ENCODE peak calls at places on chromosomes 13 and 19, in four cellular contexts. One of them, this sample, is unnamed. For H3K27me3, the result is how much of the 10 kb centered on the place peaks cover.

GRCh38 chr19:39401549-39402416 is 4.9 kb upstream of the ZFP36 start:
- DNase-seq in BJ: no peak
- DNase-seq in GM06990: peak
- DNase-seq in body of pancreas: peak
- DNase-seq in this sample: no peak

GRCh38 chr13:50843256-50844043 is at the start of gene DLEU7:
- DNase-seq in BJ: no peak
- DNase-seq in GM06990: no peak
- DNase-seq in body of pancreas: peak
- DNase-seq in this sample: no peak

GRCh38 chr19:34676697-34677385 is at the start of gene SCGB2B2:
- DNase-seq in BJ: no peak
- DNase-seq in GM06990: no peak
- DNase-seq in body of pancreas: no peak
- DNase-seq in this sample: no peak

GRCh38 chr19:34350161-34350561 is 14.8 kb upstream of the GPI start:
- DNase-seq in BJ: no peak
- DNase-seq in GM06990: no peak
- DNase-seq in body of pancreas: no peak
- DNase-seq in this sample: no peak

GRCh38 chr13:81395368-81395767 is 1054.4 kb upstream of the SPRY2 start:
- DNase-seq in BJ: no peak
- DNase-seq in GM06990: no peak
- DNase-seq in body of pancreas: peak
- DNase-seq in this sample: no peak

GRCh38 chr19:14385492-14385891 is 4.2 kb downstream of the ADGRE5 start:
- DNase-seq in BJ: no peak
- DNase-seq in GM06990: peak
- DNase-seq in body of pancreas: no peak
- DNase-seq in this sample: no peak

GRCh38 chr19:2798158-2798685 is 12.9 kb downstream of the THOP1 start:
- DNase-seq in BJ: no peak
- DNase-seq in GM06990: no peak
- DNase-seq in body of pancreas: no peak
- DNase-seq in this sample: no peak

GRCh38 chr13:81738364-81738763 is 1397.4 kb upstream of the SPRY2 start:
- DNase-seq in BJ: no peak
- DNase-seq in GM06990: no peak
- DNase-seq in body of pancreas: no peak
- DNase-seq in this sample: no peak

GRCh38 chr19:18412610-18413239 is 6.5 kb upstream of the SSBP4 start:
- DNase-seq in BJ: no peak
- DNase-seq in GM06990: no peak
- DNase-seq in body of pancreas: no peak
- DNase-seq in this sample: no peak

GRCh38 chr13:111145506-111145905 is 30.4 kb downstream of the ARHGEF7 start:
- DNase-seq in BJ: no peak
- DNase-seq in GM06990: no peak
- DNase-seq in body of pancreas: no peak
- DNase-seq in this sample: no peak

GRCh38 chr19:23116802-23117571 is at the start of gene ZNF730:
- DNase-seq in BJ: peak
- DNase-seq in GM06990: peak
- DNase-seq in body of pancreas: peak
- DNase-seq in this sample: peak

GRCh38 chr13:30376426-30377311 is 45.6 kb upstream of the UBE2L5 start:
- DNase-seq in BJ: no peak
- DNase-seq in GM06990: peak
- DNase-seq in body of pancreas: no peak
- DNase-seq in this sample: no peak

GRCh38 chr19:45163156-45163555 is 2.4 kb upstream of the NKPD1 start:
- DNase-seq in BJ: no peak
- DNase-seq in GM06990: peak
- DNase-seq in body of pancreas: no peak
- DNase-seq in this sample: no peak

GRCh38 chr19:19955208-19955607 is 54.5 kb downstream of the ZNF93 start:
- DNase-seq in BJ: no peak
- DNase-seq in GM06990: no peak
- DNase-seq in body of pancreas: no peak
- DNase-seq in this sample: no peak

GRCh38 chr19:4369109-4369887 is 25.9 kb downstream of the MPND start:
- DNase-seq in BJ: no peak
- DNase-seq in GM06990: peak
- DNase-seq in body of pancreas: no peak
- DNase-seq in this sample: no peak

GRCh38 chr19:16191216-16191908 is 6.2 kb downstream of the FAM32A start:
- DNase-seq in BJ: no peak
- DNase-seq in GM06990: no peak
- DNase-seq in body of pancreas: no peak
- DNase-seq in this sample: no peak

GRCh38 chr19:43638214-43638990 is 1.2 kb downstream of the CADM4 start:
- DNase-seq in BJ: no peak
- DNase-seq in GM06990: no peak
- DNase-seq in body of pancreas: no peak
- DNase-seq in this sample: no peak

GRCh38 chr13:37187110-37187509 is 81.6 kb upstream of the CSNK1A1L start:
- DNase-seq in BJ: peak
- DNase-seq in GM06990: no peak
- DNase-seq in body of pancreas: no peak
- DNase-seq in this sample: no peak

GRCh38 chr19:50361290-50362029 is 4.0 kb downstream of the NAPSA start:
- DNase-seq in BJ: no peak
- DNase-seq in GM06990: no peak
- DNase-seq in body of pancreas: no peak
- DNase-seq in this sample: no peak

GRCh38 chr13:73913043-73913740 is 221.0 kb downstream of the KLF12 start:
- DNase-seq in BJ: no peak
- DNase-seq in GM06990: no peak
- DNase-seq in body of pancreas: no peak
- DNase-seq in this sample: no peak

GRCh38 chr13:112066624-112067004 is 335 bp upstream of the SOX1 start:
- DNase-seq in BJ: no peak
- DNase-seq in GM06990: no peak
- DNase-seq in body of pancreas: peak
- DNase-seq in this sample: no peak

GRCh38 chr19:17052439-17052838 is 22.8 kb downstream of the HAUS8 start:
- DNase-seq in BJ: no peak
- DNase-seq in GM06990: no peak
- DNase-seq in body of pancreas: peak
- DNase-seq in this sample: no peak

GRCh38 chr19:46493236-46494114 is 2.2 kb downstream of the PNMA8B start:
- DNase-seq in BJ: no peak
- DNase-seq in GM06990: no peak
- DNase-seq in body of pancreas: no peak
- DNase-seq in this sample: no peak

GRCh38 chr13:106361621-106362020 is 173.8 kb downstream of the EFNB2 start:
- DNase-seq in BJ: no peak
- DNase-seq in GM06990: no peak
- DNase-seq in body of pancreas: no peak
- DNase-seq in this sample: no peak

GRCh38 chr19:28018499-28018898 is 1194.5 kb downstream of the UQCRFS1 start:
- DNase-seq in BJ: no peak
- DNase-seq in GM06990: no peak
- DNase-seq in body of pancreas: no peak
- DNase-seq in this sample: no peak

GRCh38 chr13:99312493-99312883 is 5.3 kb upstream of the GPR183 start:
- DNase-seq in BJ: peak
- DNase-seq in GM06990: no peak
- DNase-seq in body of pancreas: peak
- DNase-seq in this sample: no peak

GRCh38 chr19:19207637-19208582 is 3.8 kb upstream of the NCAN start:
- DNase-seq in BJ: no peak
- DNase-seq in GM06990: no peak
- DNase-seq in body of pancreas: no peak
- DNase-seq in this sample: no peak

GRCh38 chr19:51772977-51773376 is 12.0 kb downstream of the FPR2 start:
- DNase-seq in BJ: no peak
- DNase-seq in GM06990: no peak
- DNase-seq in body of pancreas: no peak
- DNase-seq in this sample: no peak

DNA sequence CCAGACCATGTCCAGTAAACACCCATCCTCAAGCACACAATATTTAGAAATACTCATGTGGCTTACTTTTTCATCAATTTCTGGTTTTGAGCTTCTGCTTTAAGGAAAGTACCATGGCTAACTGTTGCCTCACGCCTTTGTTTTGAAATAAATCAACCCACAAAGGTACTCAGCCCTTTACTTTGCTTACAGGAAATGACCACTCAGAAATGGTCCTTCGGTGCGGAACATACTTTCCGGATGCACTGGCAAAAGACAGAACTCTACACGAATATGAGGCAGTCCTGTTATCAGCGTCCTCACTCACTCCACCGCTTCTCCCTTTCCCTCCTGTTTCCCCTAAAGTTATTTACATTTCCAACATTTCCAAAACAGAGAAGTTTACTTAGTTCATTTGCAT is 10.4 kb downstream of the FPR2 start:
- DNase-seq in BJ: no peak
- DNase-seq in GM06990: no peak
- DNase-seq in body of pancreas: no peak
- DNase-seq in this sample: no peak
- H3K27me3 ChIP-seq in BJ: under half
- H3K27me3 ChIP-seq in GM06990: under half
- H3K27me3 ChIP-seq in body of pancreas: under half
- H3K27me3 ChIP-seq in this sample: under half

GRCh38 chr13:39036212-39036611 is 1.7 kb downstream of the PROSER1 start:
- DNase-seq in BJ: no peak
- DNase-seq in GM06990: no peak
- DNase-seq in body of pancreas: peak
- DNase-seq in this sample: no peak
- H3K4me3 ChIP-seq in BJ: peak
- H3K4me3 ChIP-seq in GM06990: peak
- H3K4me3 ChIP-seq in body of pancreas: no peak
- H3K4me3 ChIP-seq in this sample: peak

GRCh38 chr13:97307882-97308624 is 85.9 kb downstream of the MBNL2 start:
- DNase-seq in BJ: no peak
- DNase-seq in GM06990: no peak
- DNase-seq in body of pancreas: peak
- DNase-seq in this sample: no peak

GRCh38 chr13:97308735-97309429 is 86.7 kb downstream of the MBNL2 start:
- DNase-seq in BJ: no peak
- DNase-seq in GM06990: no peak
- DNase-seq in body of pancreas: no peak
- DNase-seq in this sample: no peak

GRCh38 chr13:97306646-97307045 is 84.5 kb downstream of the MBNL2 start:
- DNase-seq in BJ: no peak
- DNase-seq in GM06990: no peak
- DNase-seq in body of pancreas: no peak
- DNase-seq in this sample: no peak

GRCh38 chr13:97307096-97307495 is 85.0 kb downstream of the MBNL2 start:
- DNase-seq in BJ: no peak
- DNase-seq in GM06990: no peak
- DNase-seq in body of pancreas: no peak
- DNase-seq in this sample: no peak

GRCh38 chr13:97307544-97307881 is 85.4 kb downstream of the MBNL2 start:
- DNase-seq in BJ: no peak
- DNase-seq in GM06990: no peak
- DNase-seq in body of pancreas: no peak
- DNase-seq in this sample: no peak
- TF ChIP-seq CTCF in BJ: no peak
- TF ChIP-seq CTCF in GM06990: no peak
- TF ChIP-seq CTCF in body of pancreas: no peak
- TF ChIP-seq CTCF in this sample: no peak

DNA sequence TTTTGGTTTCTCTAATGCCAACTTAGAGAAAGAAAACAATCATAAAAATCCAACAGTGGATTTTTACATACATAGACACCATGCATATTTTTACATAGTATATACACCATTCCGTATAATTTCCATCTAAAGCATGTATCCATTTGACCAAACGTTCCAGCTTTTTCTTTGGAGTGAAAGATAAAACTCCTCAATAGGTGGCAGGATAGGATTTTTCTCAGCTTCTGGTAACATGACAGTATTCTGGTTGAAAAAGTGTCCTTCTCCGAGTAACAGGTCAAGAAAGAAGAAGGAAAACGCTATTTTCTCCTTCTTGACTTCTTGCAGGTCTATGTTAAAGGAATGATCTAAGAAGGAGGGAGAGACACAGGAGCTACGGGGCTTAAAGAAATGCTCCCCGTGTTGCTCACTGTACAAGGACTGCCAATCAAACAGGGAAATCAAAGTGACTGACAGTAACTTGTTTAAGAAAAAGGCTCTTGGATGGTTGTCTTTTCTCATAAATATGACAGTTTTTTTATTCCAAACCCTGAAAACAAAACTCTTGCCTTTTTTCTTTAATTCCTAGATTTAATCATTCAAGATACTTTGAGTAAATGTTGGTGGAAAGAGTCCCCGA is 11.5 kb downstream of the FLT1 start:
- DNase-seq in BJ: no peak
- DNase-seq in GM06990: no peak
- DNase-seq in body of pancreas: no peak
- DNase-seq in this sample: no peak
- H3K27me3 ChIP-seq in BJ: under half
- H3K27me3 ChIP-seq in GM06990: under half
- H3K27me3 ChIP-seq in body of pancreas: under half
- H3K27me3 ChIP-seq in this sample: under half